ENCODE peak calls at places on chromosomes 7 and 10, in six cellular contexts. F, X, E, V, Z and H are unnamed samples.

GRCh38 chr10:35379226-35380137 is 43.2 kb downstream of the CCNY start:
- DNase-seq in F (peak; percentile 41), X (no peak), E (peak; percentile 31), V (peak; percentile 91), Z (peak; percentile 34), H (no peak)

GRCh38 chr7:150372271-150373048 is 3.8 kb downstream of the REPIN1 start:
- DNase-seq in F (no peak), X (no peak), E (no peak), V (no peak), Z (peak; percentile 20), H (no peak)

GRCh38 chr10:1174022-1174421 is 117.8 kb downstream of the WDR37 start:
- DNase-seq in F (no peak), X (no peak), E (no peak), V (no peak), Z (peak; percentile 2), H (no peak)

GRCh38 chr10:93995598-93996271 is 2.0 kb downstream of the PLCE1 start:
- DNase-seq in F (no peak), X (no peak), E (no peak), V (peak; percentile 71), Z (no peak), H (peak; percentile 7)

GRCh38 chr7:47726047-47726726 is 144.3 kb upstream of the TNS3 start:
- DNase-seq in F (no peak), X (no peak), E (no peak), V (no peak), Z (no peak), H (no peak)

GRCh38 chr7:75971961-75972763 is 22.2 kb downstream of the TMEM120A start:
- DNase-seq in F (no peak), X (no peak), E (no peak), V (no peak), Z (peak; percentile 59), H (no peak)

GRCh38 chr10:5965266-5965665 is 12.1 kb downstream of the IL15RA start:
- DNase-seq in F (no peak), X (no peak), E (no peak), V (no peak), Z (no peak), H (no peak)

GRCh38 chr7:66007232-66007631 is 25.2 kb upstream of the GUSB start:
- DNase-seq in F (no peak), X (no peak), E (no peak), V (no peak), Z (no peak), H (no peak)

GRCh38 chr10:89837173-89838001 is 136.0 kb downstream of the KIF20B start:
- DNase-seq in F (no peak), X (peak; percentile 3), E (peak; percentile 32), V (peak; percentile 24), Z (peak; percentile 55), H (no peak)

GRCh38 chr10:18204050-18204449 is 63.8 kb downstream of the CACNB2 start:
- DNase-seq in F (no peak), X (no peak), E (no peak), V (no peak), Z (no peak), H (no peak)

GRCh38 chr10:2575460-2575859 is 491.9 kb upstream of the PFKP start:
- DNase-seq in F (no peak), X (no peak), E (no peak), V (no peak), Z (peak; percentile 25), H (no peak)